ENCODE peak calls at places on chromosomes 11 and 22, in seven cellular contexts. W is PC-3; C is CD8-positive, alpha-beta T cell; I is activated CD8-positive, alpha-beta T cell treated with anti-CD3 and anti-CD28 coated beads for 36 hours; S is naive thymus-derived CD8-positive, alpha-beta T cell; V is RWPE2; O is Panc1. U is an unnamed sample.

GRCh38 chr11:110479070-110479444 is 49.3 kb downstream of the FDX1 start:
- ATAC-seq in W (no peak), C (no peak), I (no peak), S (no peak), V (no peak), O (no peak), U (no peak)

GRCh38 chr11:61752925-61753551 is 602 bp downstream of the MYRF start:
- ATAC-seq in W (no peak), C (no peak), I (no peak), S (no peak), V (no peak), O (peak; percentile 29), U (no peak)

GRCh38 chr11:12930850-12931249 is 78.3 kb upstream of the RASSF10 start:
- ATAC-seq in W (no peak), C (no peak), I (no peak), S (no peak), V (no peak), O (no peak), U (no peak)

GRCh38 chr11:72015511-72016061 is 16.9 kb downstream of the IL18BP start:
- ATAC-seq in W (peak; percentile 48), C (no peak), I (peak; percentile 25), S (no peak), V (peak; percentile 41), O (peak; percentile 48), U (no peak)

GRCh38 chr22:46149493-46149997 is 781 bp upstream of the PPARA start:
- ATAC-seq in W (peak; percentile 25), C (peak; percentile 28), I (peak; percentile 6), S (peak; percentile 52), V (no peak), O (peak; percentile 52), U (peak; percentile 26)

GRCh38 chr22:42375982-42376381 is 56.2 kb downstream of the NFAM1 start:
- ATAC-seq in W (no peak), C (no peak), I (no peak), S (no peak), V (no peak), O (no peak), U (no peak)

GRCh38 chr11:118699508-118700220 is 20.2 kb upstream of the TREH start:
- ATAC-seq in W (no peak), C (peak; percentile 96), I (peak; percentile 47), S (peak; percentile 98), V (no peak), O (no peak), U (no peak)

GRCh38 chr11:96229354-96229973 is 113.5 kb downstream of the MAML2 start:
- ATAC-seq in W (no peak), C (no peak), I (peak; percentile 74), S (peak; percentile 46), V (no peak), O (no peak), U (no peak)

GRCh38 chr11:117019871-117020270 is 78.4 kb downstream of the SIK3 start:
- ATAC-seq in W (no peak), C (no peak), I (peak; percentile 21), S (peak; percentile 60), V (no peak), O (no peak), U (no peak)